ENCODE peak calls at places on chromosomes 5 and 9, in five cellular contexts. E is hypothalamus, U is mucosa of descending colon, V is fibroblast of pulmonary artery, T is AG04450. H is an unnamed sample.

GRCh38 chr5:35741126-35741711 is 115.5 kb upstream of the IL7R start:
- DNase-seq in U (no peak), V (no peak), T (no peak), E (no peak), H (no peak)

GRCh38 chr5:34057118-34057517 is 14.1 kb upstream of the C1QTNF3 start:
- DNase-seq in U (no peak), V (no peak), E (no peak), T (no peak), H (no peak)

GRCh38 chr9:37200572-37201005 is 80.2 kb downstream of the ZCCHC7 start:
- DNase-seq in V (peak), U (no peak), E (no peak), T (no peak), H (no peak)

GRCh38 chr5:161411156-161411555 is 135.4 kb downstream of the GABRB2 start:
- DNase-seq in T (no peak), E (no peak), U (no peak), V (no peak), H (no peak)

GRCh38 chr5:5270958-5271605 is 131.0 kb downstream of the ADAMTS16 start:
- DNase-seq in U (peak), E (peak), T (no peak), V (peak), H (peak)

GRCh38 chr9:79569814-79570448 is 1.8 kb upstream of the TLE4 start:
- DNase-seq in V (no peak), T (no peak), U (no peak), E (no peak), H (no peak)

GRCh38 chr5:157600252-157600651 is 24.7 kb upstream of the ADAM19 start:
- DNase-seq in E (no peak), V (no peak), T (no peak), U (no peak), H (no peak)

GRCh38 chr5:168585119-168585912 is 6.1 kb upstream of the PANK3 start:
- DNase-seq in V (no peak), E (no peak), U (no peak), T (no peak), H (no peak)

GRCh38 chr9:84371737-84372136 is 31.2 kb upstream of the SLC28A3 start:
- DNase-seq in T (peak), E (no peak), V (peak), U (no peak), H (no peak)

GRCh38 chr9:25678846-25679360 is 659 bp upstream of the TUSC1 start:
- DNase-seq in V (no peak), E (no peak), T (no peak), U (no peak), H (no peak)

GRCh38 chr5:58235279-58235678 is 224.6 kb downstream of the PLK2 start:
- DNase-seq in E (no peak), U (no peak), T (no peak), V (peak), H (no peak)

GRCh38 chr9:71765693-71766092 is 2.6 kb downstream of the CEMIP2 start:
- DNase-seq in U (no peak), E (no peak), V (peak), T (no peak), H (no peak)

GRCh38 chr9:21974230-21974541 is 20.0 kb downstream of the CDKN2A start:
- DNase-seq in U (no peak), T (no peak), V (no peak), E (no peak), H (no peak)

GRCh38 chr5:173614591-173614990 is 1.9 kb downstream of the BOD1 start:
- DNase-seq in E (no peak), U (no peak), V (no peak), T (no peak), H (no peak)

GRCh38 chr5:175478384-175479124 is at the start of gene SFXN1:
- DNase-seq in T (no peak), U (peak), E (peak), V (peak), H (peak)

GRCh38 chr5:177507165-177507564 is 2.5 kb downstream of the DOK3 start:
- DNase-seq in T (no peak), E (no peak), V (peak), U (no peak), H (no peak)

H was measured in frontal cortex.